ENCODE peak calls at places on chromosomes 13 and 19, in eight cellular contexts. One of them, this sample, is unnamed.

GRCh38 chr19:38850976-38851621 is 1.3 kb upstream of the HNRNPL start:
- DNase-seq in fibroblast of mammary gland: no peak
- DNase-seq in KG1: no peak
- DNase-seq in AG08396: no peak
- DNase-seq in fibroblast of pulmonary artery: no peak
- DNase-seq in A172: no peak
- DNase-seq in WTC11: peak
- DNase-seq in uterus: peak
- DNase-seq in this sample: no peak

GRCh38 chr19:10219678-10220077 is 11.5 kb downstream of the S1PR2 start:
- DNase-seq in fibroblast of mammary gland: peak
- DNase-seq in KG1: peak
- DNase-seq in AG08396: peak
- DNase-seq in fibroblast of pulmonary artery: peak
- DNase-seq in A172: peak
- DNase-seq in WTC11: peak
- DNase-seq in uterus: no peak
- DNase-seq in this sample: no peak

GRCh38 chr19:33722456-33723239 is 74.0 kb upstream of the KCTD15 start:
- DNase-seq in fibroblast of mammary gland: no peak
- DNase-seq in KG1: no peak
- DNase-seq in AG08396: no peak
- DNase-seq in fibroblast of pulmonary artery: no peak
- DNase-seq in A172: no peak
- DNase-seq in WTC11: no peak
- DNase-seq in uterus: no peak
- DNase-seq in this sample: no peak

GRCh38 chr13:111565400-111565799 is 245.0 kb downstream of the TEX29 start:
- DNase-seq in fibroblast of mammary gland: no peak
- DNase-seq in KG1: no peak
- DNase-seq in AG08396: no peak
- DNase-seq in fibroblast of pulmonary artery: no peak
- DNase-seq in A172: no peak
- DNase-seq in WTC11: no peak
- DNase-seq in uterus: no peak
- DNase-seq in this sample: no peak

GRCh38 chr13:53191091-53191490 is 162.5 kb downstream of the OLFM4 start:
- DNase-seq in fibroblast of mammary gland: peak
- DNase-seq in KG1: no peak
- DNase-seq in AG08396: no peak
- DNase-seq in fibroblast of pulmonary artery: peak
- DNase-seq in A172: peak
- DNase-seq in WTC11: no peak
- DNase-seq in uterus: no peak
- DNase-seq in this sample: peak

GRCh38 chr13:32415019-32415418 is 12.9 kb downstream of the N4BP2L1 start:
- DNase-seq in fibroblast of mammary gland: peak
- DNase-seq in KG1: no peak
- DNase-seq in AG08396: no peak
- DNase-seq in fibroblast of pulmonary artery: no peak
- DNase-seq in A172: no peak
- DNase-seq in WTC11: peak
- DNase-seq in uterus: no peak
- DNase-seq in this sample: peak

GRCh38 chr19:29909545-29909944 is 32.5 kb upstream of the URI1 start:
- DNase-seq in fibroblast of mammary gland: no peak
- DNase-seq in KG1: no peak
- DNase-seq in AG08396: no peak
- DNase-seq in fibroblast of pulmonary artery: no peak
- DNase-seq in A172: no peak
- DNase-seq in WTC11: no peak
- DNase-seq in uterus: no peak
- DNase-seq in this sample: no peak

GRCh38 chr19:14177496-14178074 is 28.4 kb downstream of the ADGRL1 start:
- DNase-seq in fibroblast of mammary gland: no peak
- DNase-seq in KG1: no peak
- DNase-seq in AG08396: no peak
- DNase-seq in fibroblast of pulmonary artery: peak
- DNase-seq in A172: no peak
- DNase-seq in WTC11: no peak
- DNase-seq in uterus: no peak
- DNase-seq in this sample: no peak

GRCh38 chr13:111017755-111018487 is 97.2 kb upstream of the ARHGEF7 start:
- DNase-seq in fibroblast of mammary gland: peak
- DNase-seq in KG1: no peak
- DNase-seq in AG08396: no peak
- DNase-seq in fibroblast of pulmonary artery: no peak
- DNase-seq in A172: peak
- DNase-seq in WTC11: no peak
- DNase-seq in uterus: no peak
- DNase-seq in this sample: no peak

GRCh38 chr19:35266904-35267817 is 1.6 kb upstream of the USF2 start:
- DNase-seq in fibroblast of mammary gland: peak
- DNase-seq in KG1: no peak
- DNase-seq in AG08396: peak
- DNase-seq in fibroblast of pulmonary artery: no peak
- DNase-seq in A172: no peak
- DNase-seq in WTC11: peak
- DNase-seq in uterus: peak
- DNase-seq in this sample: peak

GRCh38 chr19:56271096-56271495 is 1.5 kb upstream of the EDDM13 start:
- DNase-seq in fibroblast of mammary gland: no peak
- DNase-seq in KG1: no peak
- DNase-seq in AG08396: no peak
- DNase-seq in fibroblast of pulmonary artery: no peak
- DNase-seq in A172: no peak
- DNase-seq in WTC11: no peak
- DNase-seq in uterus: no peak
- DNase-seq in this sample: no peak

GRCh38 chr13:99196466-99197256 is 4.0 kb upstream of the UBAC2 start:
- DNase-seq in fibroblast of mammary gland: no peak
- DNase-seq in KG1: no peak
- DNase-seq in AG08396: no peak
- DNase-seq in fibroblast of pulmonary artery: peak
- DNase-seq in A172: no peak
- DNase-seq in WTC11: no peak
- DNase-seq in uterus: no peak
- DNase-seq in this sample: no peak

GRCh38 chr19:532578-533484 is 1.3 kb downstream of the CDC34 start:
- DNase-seq in fibroblast of mammary gland: peak
- DNase-seq in KG1: peak
- DNase-seq in AG08396: peak
- DNase-seq in fibroblast of pulmonary artery: peak
- DNase-seq in A172: peak
- DNase-seq in WTC11: peak
- DNase-seq in uterus: peak
- DNase-seq in this sample: peak

GRCh38 chr13:43153436-43154082 is 130.2 kb downstream of the DNAJC15 start:
- DNase-seq in fibroblast of mammary gland: peak
- DNase-seq in KG1: no peak
- DNase-seq in AG08396: no peak
- DNase-seq in fibroblast of pulmonary artery: peak
- DNase-seq in A172: peak
- DNase-seq in WTC11: no peak
- DNase-seq in uterus: no peak
- DNase-seq in this sample: no peak

GRCh38 chr19:5642204-5642603 is 19.3 kb downstream of the SAFB start:
- DNase-seq in fibroblast of mammary gland: no peak
- DNase-seq in KG1: no peak
- DNase-seq in AG08396: no peak
- DNase-seq in fibroblast of pulmonary artery: no peak
- DNase-seq in A172: no peak
- DNase-seq in WTC11: no peak
- DNase-seq in uterus: no peak
- DNase-seq in this sample: no peak

GRCh38 chr13:45695198-45695730 is 6.9 kb upstream of the CBY2 start:
- DNase-seq in fibroblast of mammary gland: peak
- DNase-seq in KG1: no peak
- DNase-seq in AG08396: no peak
- DNase-seq in fibroblast of pulmonary artery: no peak
- DNase-seq in A172: no peak
- DNase-seq in WTC11: no peak
- DNase-seq in uterus: no peak
- DNase-seq in this sample: no peak